ENCODE peak calls at places on chromosomes 16 and 17, in eight cellular contexts. I, S, H, E, C, F, J and L are unnamed samples.

GRCh38 chr16:28951410-28951943 is 740 bp downstream of the NFATC2IP start:
- DNase-seq in I (no peak), S (peak; percentile 35), H (no peak), E (no peak), C (no peak), F (no peak), J (no peak), L (no peak)

GRCh38 chr16:4293822-4294457 is 21.1 kb upstream of the TFAP4 start:
- DNase-seq in I (peak; percentile 58), S (no peak), H (peak; percentile 76), E (peak; percentile 82), C (peak; percentile 70), F (peak; percentile 52), J (no peak), L (no peak)

GRCh38 chr17:4872786-4873185 is 26.6 kb upstream of the C17orf107 start:
- DNase-seq in I (no peak), S (no peak), H (no peak), E (no peak), C (no peak), F (no peak), J (no peak), L (no peak)

GRCh38 chr17:63274156-63274555 is 171.9 kb downstream of the CYB561 start:
- DNase-seq in I (no peak), S (no peak), H (no peak), E (no peak), C (no peak), F (peak; percentile 24), J (no peak), L (no peak)

GRCh38 chr17:34235389-34236028 is 19.6 kb upstream of the CCL2 start:
- DNase-seq in I (peak; percentile 30), S (peak; percentile 37), H (peak; percentile 39), E (no peak), C (no peak), F (peak; percentile 85), J (peak; percentile 43), L (no peak)

GRCh38 chr17:63760771-63761539 is 12.4 kb downstream of the CCDC47 start:
- DNase-seq in I (no peak), S (no peak), H (no peak), E (no peak), C (peak; percentile 22), F (no peak), J (no peak), L (no peak)

GRCh38 chr17:30347488-30347887 is 13.6 kb upstream of the TMIGD1 start:
- DNase-seq in I (no peak), S (no peak), H (no peak), E (no peak), C (no peak), F (no peak), J (no peak), L (no peak)

GRCh38 chr17:59848778-59849177 is 44.0 kb downstream of the TUBD1 start:
- DNase-seq in I (peak; percentile 74), S (peak; percentile 81), H (peak; percentile 91), E (no peak), C (no peak), F (no peak), J (no peak), L (no peak)

GRCh38 chr17:50194441-50195195 is 6.8 kb downstream of the COL1A1 start:
- DNase-seq in I (no peak), S (no peak), H (no peak), E (no peak), C (no peak), F (no peak), J (no peak), L (no peak)

GRCh38 chr17:1999557-2000251 is 25.4 kb downstream of the RTN4RL1 start:
- DNase-seq in I (peak; percentile 81), S (no peak), H (no peak), E (no peak), C (peak; percentile 50), F (peak; percentile 63), J (peak; percentile 50), L (no peak)

GRCh38 chr17:60934723-60935122 is 257.1 kb downstream of the BCAS3 start:
- DNase-seq in I (no peak), S (no peak), H (no peak), E (no peak), C (no peak), F (no peak), J (no peak), L (no peak)

GRCh38 chr16:10219742-10220141 is 37.5 kb upstream of the GRIN2A start:
- DNase-seq in I (no peak), S (no peak), H (no peak), E (no peak), C (no peak), F (no peak), J (no peak), L (no peak)

GRCh38 chr16:88599092-88599733 is 29.0 kb downstream of the ZC3H18 start:
- DNase-seq in I (peak; percentile 50), S (peak; percentile 75), H (peak; percentile 49), E (no peak), C (no peak), F (peak; percentile 88), J (peak; percentile 42), L (no peak)

GRCh38 chr16:67459066-67459857 is 21.7 kb downstream of the ATP6V0D1 start:
- DNase-seq in I (peak; percentile 87), S (no peak), H (peak; percentile 89), E (no peak), C (no peak), F (no peak), J (peak; percentile 79), L (no peak)
- TF ChIP-seq POLR2A in I (no peak), S (no peak), H (no peak), E (no peak), C (no peak), F (no peak), J (no peak), L (no peak)

DNA sequence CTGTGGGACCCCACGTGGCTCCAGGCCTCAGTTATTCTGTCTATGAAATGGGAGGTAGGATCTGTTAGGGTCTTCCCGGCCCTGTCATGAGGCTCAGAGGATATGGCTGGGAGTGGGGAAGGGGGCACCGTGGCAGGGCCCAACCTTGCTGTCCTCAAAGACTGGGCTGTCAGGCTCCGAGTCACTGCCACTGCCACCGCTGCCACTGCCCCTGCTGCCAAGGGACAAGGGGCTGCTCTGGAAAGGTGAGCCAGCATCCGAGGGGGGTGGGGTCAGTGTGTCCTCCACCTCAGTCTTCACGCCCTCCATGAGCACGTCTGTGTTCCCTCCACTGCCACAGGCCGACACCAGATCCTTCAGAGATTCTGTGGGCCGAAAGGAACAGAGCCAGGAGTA is 19.2 kb downstream of the SREBF1 start:
- DNase-seq in I (no peak), S (no peak), H (no peak), E (no peak), C (no peak), F (no peak), J (no peak), L (no peak)
- TF ChIP-seq POLR2A in I (no peak), S (no peak), H (no peak), E (no peak), C (no peak), F (no peak), J (no peak), L (no peak)

GRCh38 chr17:57903961-57904360 is 51.3 kb downstream of the CUEDC1 start:
- DNase-seq in I (no peak), S (no peak), H (no peak), E (no peak), C (no peak), F (no peak), J (no peak), L (no peak)

GRCh38 chr17:57900991-57901743 is 51.3 kb upstream of the MRPS23 start:
- DNase-seq in I (peak; percentile 75), S (peak; percentile 68), H (no peak), E (no peak), C (no peak), F (no peak), J (peak; percentile 55), L (no peak)

GRCh38 chr17:57902117-57902799 is 52.4 kb upstream of the MRPS23 start:
- DNase-seq in I (no peak), S (no peak), H (peak; percentile 58), E (no peak), C (no peak), F (no peak), J (no peak), L (no peak)

GRCh38 chr17:57905875-57906455 is 49.2 kb downstream of the CUEDC1 start:
- DNase-seq in I (no peak), S (no peak), H (no peak), E (no peak), C (no peak), F (no peak), J (no peak), L (no peak)

DNA sequence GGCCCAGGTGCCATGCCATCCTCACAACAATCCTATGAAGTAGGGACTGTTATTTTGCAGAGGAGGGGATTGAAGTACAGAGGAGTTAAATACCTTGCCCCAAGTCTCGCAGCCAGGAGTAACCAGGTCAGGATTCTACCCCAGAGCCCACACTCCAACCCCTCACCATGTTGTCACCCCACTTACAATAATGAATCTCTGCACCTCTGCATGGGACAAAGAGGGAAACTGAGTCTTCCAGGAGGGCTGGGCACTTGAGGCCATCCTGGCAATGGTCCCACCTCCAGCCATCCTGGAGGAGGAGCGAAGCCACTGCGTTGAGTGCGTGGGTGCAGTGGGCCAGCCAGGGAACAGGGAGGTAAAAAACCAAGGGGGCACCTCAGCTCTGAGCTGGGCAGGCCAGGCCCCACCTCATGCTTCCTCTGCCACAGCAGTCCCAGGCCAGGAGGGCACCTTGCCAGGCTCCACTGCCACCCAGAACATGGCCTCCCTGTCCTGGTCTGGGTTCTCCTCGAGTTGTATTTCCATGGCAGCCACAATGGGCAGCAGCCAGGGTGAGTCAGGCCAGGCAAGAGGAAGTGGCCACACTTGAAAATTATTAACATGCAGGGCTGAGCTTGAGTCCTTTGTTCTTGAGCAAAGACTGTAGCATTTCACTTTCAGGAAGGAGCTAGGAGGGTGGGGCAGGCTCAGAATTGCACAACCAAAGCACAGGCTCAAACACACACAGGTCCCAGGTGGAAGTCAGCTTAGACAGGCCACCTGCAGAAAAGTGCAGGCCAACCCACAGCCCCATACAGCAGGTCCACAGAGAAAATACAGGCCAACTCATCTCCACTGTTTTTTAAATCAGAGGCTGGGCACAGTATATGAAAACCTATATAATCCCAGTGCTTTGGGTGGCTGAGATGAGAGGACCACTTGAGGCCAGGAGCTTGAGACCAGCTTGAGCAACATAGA is 52.1 kb downstream of the CUEDC1 start:
- DNase-seq in I (peak; percentile 95), S (peak; percentile 79), H (peak; percentile 100), E (no peak), C (peak; percentile 95), F (peak; percentile 84), J (peak; percentile 95), L (peak; percentile 65)
- TF ChIP-seq POLR2A in I (no peak), S (no peak), H (no peak), E (no peak), C (no peak), F (no peak), J (no peak), L (no peak)

DNA sequence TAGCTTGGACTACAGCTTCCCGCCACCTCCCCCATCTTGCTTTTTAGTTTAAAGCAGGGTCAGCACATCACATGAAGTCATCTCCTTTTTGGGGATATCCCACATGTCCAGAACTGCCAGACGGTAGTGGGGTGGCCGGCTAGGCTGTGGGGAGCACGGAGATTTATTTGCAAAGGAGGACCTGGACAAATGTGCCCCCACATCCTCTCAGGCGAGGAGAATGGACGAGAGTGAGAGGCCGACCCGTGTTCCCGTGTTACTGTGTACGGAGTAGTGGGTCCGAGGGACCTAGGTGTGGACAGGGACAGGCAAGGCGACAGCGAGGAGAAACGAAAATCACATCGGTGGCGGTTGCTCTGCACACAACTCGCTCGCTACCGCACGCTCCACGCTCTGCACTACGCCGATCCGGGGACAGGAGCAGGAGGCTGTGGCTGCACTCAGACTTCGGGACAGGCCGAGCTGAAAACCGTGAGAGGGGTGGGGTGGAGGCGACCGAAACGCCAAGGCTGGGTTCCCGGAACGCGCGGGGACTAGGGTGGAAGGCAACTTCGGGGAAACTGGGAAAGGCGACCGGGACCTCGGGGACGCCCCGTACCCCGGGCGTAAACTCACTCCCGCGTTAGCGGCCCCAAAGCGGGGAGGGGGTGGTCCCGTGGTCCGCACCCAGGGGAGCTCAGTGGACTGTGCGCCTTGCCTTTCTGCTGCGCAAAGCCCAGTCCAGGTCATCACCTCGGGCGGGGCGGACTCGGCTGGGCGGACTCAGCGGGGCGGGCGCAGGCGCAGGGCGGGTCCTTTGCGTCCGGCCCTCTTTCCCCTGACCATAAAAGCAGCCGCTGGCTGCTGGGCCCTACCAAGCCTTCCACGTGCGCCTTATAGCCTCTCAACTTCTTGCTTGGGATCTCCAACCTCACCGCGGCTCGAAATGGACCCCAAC is at the start of gene MT1A:
- DNase-seq in I (peak; percentile 87), S (peak; percentile 74), H (peak; percentile 78), E (peak; percentile 81), C (peak; percentile 40), F (peak; percentile 79), J (peak; percentile 40), L (no peak)
- TF ChIP-seq POLR2A in I (no peak), S (no peak), H (no peak), E (no peak), C (peak; percentile 45), F (no peak), J (peak; percentile 7), L (no peak)